ENCODE peak calls at places on chromosomes 7 and 10, in four cellular contexts. One of them, this sample, is unnamed.

GRCh38 chr7:138186951-138187351 is 110.7 kb downstream of the AKR1D1 start:
- DNase-seq in RPMI8226: no peak
- DNase-seq in activated CD4-positive, CD25-positive, alpha-beta regulatory T cell: no peak
- DNase-seq in WTC11: no peak
- DNase-seq in this sample: no peak

GRCh38 chr7:79828866-79829265 is 305.8 kb upstream of the GNAI1 start:
- DNase-seq in RPMI8226: no peak
- DNase-seq in activated CD4-positive, CD25-positive, alpha-beta regulatory T cell: no peak
- DNase-seq in WTC11: no peak
- DNase-seq in this sample: no peak

GRCh38 chr10:33179056-33179455 is 155.4 kb downstream of the NRP1 start:
- DNase-seq in RPMI8226: no peak
- DNase-seq in activated CD4-positive, CD25-positive, alpha-beta regulatory T cell: no peak
- DNase-seq in WTC11: no peak
- DNase-seq in this sample: no peak

GRCh38 chr7:26151096-26151495 is 902 bp upstream of the NFE2L3 start:
- DNase-seq in RPMI8226: no peak
- DNase-seq in activated CD4-positive, CD25-positive, alpha-beta regulatory T cell: no peak
- DNase-seq in WTC11: no peak
- DNase-seq in this sample: no peak

GRCh38 chr10:29860159-29860558 is 199.2 kb downstream of the JCAD start:
- DNase-seq in RPMI8226: no peak
- DNase-seq in activated CD4-positive, CD25-positive, alpha-beta regulatory T cell: no peak
- DNase-seq in WTC11: no peak
- DNase-seq in this sample: no peak

GRCh38 chr7:44755698-44756627 is 7.3 kb downstream of the ZMIZ2 start:
- DNase-seq in RPMI8226: no peak
- DNase-seq in activated CD4-positive, CD25-positive, alpha-beta regulatory T cell: no peak
- DNase-seq in WTC11: no peak
- DNase-seq in this sample: no peak

GRCh38 chr10:101666025-101666424 is 28.9 kb downstream of the FBXW4 start:
- DNase-seq in RPMI8226: no peak
- DNase-seq in activated CD4-positive, CD25-positive, alpha-beta regulatory T cell: no peak
- DNase-seq in WTC11: no peak
- DNase-seq in this sample: no peak

GRCh38 chr10:94299417-94299816 is 63.3 kb downstream of the NOC3L start:
- DNase-seq in RPMI8226: peak
- DNase-seq in activated CD4-positive, CD25-positive, alpha-beta regulatory T cell: no peak
- DNase-seq in WTC11: no peak
- DNase-seq in this sample: peak

GRCh38 chr7:151123485-151124204 is 37.4 kb downstream of the AGAP3 start:
- DNase-seq in RPMI8226: peak
- DNase-seq in activated CD4-positive, CD25-positive, alpha-beta regulatory T cell: peak
- DNase-seq in WTC11: peak
- DNase-seq in this sample: peak

GRCh38 chr10:6957851-6958250 is 377.8 kb upstream of the PRKCQ start:
- DNase-seq in RPMI8226: no peak
- DNase-seq in activated CD4-positive, CD25-positive, alpha-beta regulatory T cell: no peak
- DNase-seq in WTC11: no peak
- DNase-seq in this sample: no peak

GRCh38 chr7:135186261-135186540 is 15.7 kb upstream of the CYREN start:
- DNase-seq in RPMI8226: no peak
- DNase-seq in activated CD4-positive, CD25-positive, alpha-beta regulatory T cell: no peak
- DNase-seq in WTC11: no peak
- DNase-seq in this sample: no peak

GRCh38 chr10:6416892-6417512 is 163.1 kb downstream of the PRKCQ start:
- DNase-seq in RPMI8226: peak
- DNase-seq in activated CD4-positive, CD25-positive, alpha-beta regulatory T cell: no peak
- DNase-seq in WTC11: no peak
- DNase-seq in this sample: peak

GRCh38 chr10:57507788-57508187 is 759.9 kb downstream of the IPMK start:
- DNase-seq in RPMI8226: no peak
- DNase-seq in activated CD4-positive, CD25-positive, alpha-beta regulatory T cell: no peak
- DNase-seq in WTC11: no peak
- DNase-seq in this sample: no peak

GRCh38 chr7:27677912-27678612 is 15.4 kb upstream of the HIBADH start:
- DNase-seq in RPMI8226: no peak
- DNase-seq in activated CD4-positive, CD25-positive, alpha-beta regulatory T cell: no peak
- DNase-seq in WTC11: no peak
- DNase-seq in this sample: peak

This sample was measured in K562.